ENCODE peak calls at places on chromosomes 13 and 19, in seven cellular contexts. I is H7; R is iPS DF 6.9; H is astrocyte; B is NCI-H2171; E is amygdala; L is stimulated activated CD8-positive, alpha-beta memory T cell treated with anti-CD3 and anti-CD28 coated beads, Interleukin-2, amount 100 ng/mL, for 1 hour. M is an unnamed sample.

GRCh38 chr13:107301724-107302374 is 733.9 kb upstream of the ARGLU1 start:
- DNase-seq in I (peak; percentile 19), R (peak; percentile 5), H (no peak), B (no peak), E (no peak), L (no peak), M (no peak)

GRCh38 chr19:42540071-42540553 is 11.8 kb upstream of the CEACAM1 start:
- DNase-seq in I (no peak), R (no peak), H (no peak), B (peak; percentile 68), E (no peak), L (no peak), M (no peak)

GRCh38 chr19:3094638-3095374 is 644 bp downstream of the GNA11 start:
- DNase-seq in I (no peak), R (no peak), H (no peak), B (no peak), E (no peak), L (no peak), M (peak; percentile 34)

GRCh38 chr13:29937836-29938235 is 87.4 kb upstream of the UBL3 start:
- DNase-seq in I (peak; percentile 59), R (no peak), H (no peak), B (peak; percentile 52), E (no peak), L (no peak), M (no peak)

GRCh38 chr13:106488671-106489070 is 46.8 kb downstream of the EFNB2 start:
- DNase-seq in I (no peak), R (no peak), H (no peak), B (no peak), E (no peak), L (no peak), M (no peak)

GRCh38 chr13:23175920-23176319 is 4.9 kb upstream of the SGCG start:
- DNase-seq in I (no peak), R (no peak), H (no peak), B (no peak), E (no peak), L (no peak), M (no peak)

GRCh38 chr13:45784755-45785675 is 66.5 kb downstream of the SIAH3 start:
- DNase-seq in I (no peak), R (no peak), H (no peak), B (no peak), E (no peak), L (no peak), M (no peak)

GRCh38 chr19:7998081-7998480 is 7.4 kb downstream of the ELAVL1 start:
- DNase-seq in I (peak; percentile 12), R (no peak), H (peak; percentile 46), B (no peak), E (no peak), L (no peak), M (peak; percentile 15)

GRCh38 chr19:53094749-53095575 is 8.3 kb downstream of the ZNF160 start:
- DNase-seq in I (peak; percentile 95), R (peak; percentile 67), H (no peak), B (no peak), E (no peak), L (no peak), M (no peak)

GRCh38 chr19:51347209-51347928 is 5.4 kb upstream of the VSIG10L start:
- DNase-seq in I (no peak), R (no peak), H (no peak), B (no peak), E (no peak), L (no peak), M (no peak)

GRCh38 chr13:106104281-106104901 is 431.1 kb downstream of the EFNB2 start:
- DNase-seq in I (no peak), R (no peak), H (peak; percentile 95), B (no peak), E (no peak), L (no peak), M (no peak)

GRCh38 chr19:16571283-16571682 is 932 bp downstream of the SLC35E1 start:
- DNase-seq in I (no peak), R (no peak), H (peak; percentile 36), B (no peak), E (no peak), L (no peak), M (peak; percentile 75)

GRCh38 chr13:74200081-74200480 is 65.9 kb upstream of the KLF12 start:
- DNase-seq in I (no peak), R (no peak), H (peak; percentile 53), B (no peak), E (no peak), L (no peak), M (no peak)

GRCh38 chr19:18171605-18172327 is 1.8 kb upstream of the IFI30 start:
- DNase-seq in I (peak; percentile 24), R (no peak), H (no peak), B (no peak), E (no peak), L (no peak), M (no peak)

GRCh38 chr19:58059003-58059671 is at the start of gene ZNF135:
- DNase-seq in I (peak; percentile 99), R (peak; percentile 71), H (peak; percentile 72), B (peak; percentile 85), E (peak; percentile 92), L (peak; percentile 41), M (no peak)

GRCh38 chr13:100734194-100734720 is 59.7 kb upstream of the TMTC4 start:
- DNase-seq in I (no peak), R (no peak), H (no peak), B (no peak), E (no peak), L (no peak), M (no peak)

GRCh38 chr19:56712609-56713008 is 41.1 kb upstream of the ZNF835 start:
- DNase-seq in I (no peak), R (no peak), H (no peak), B (no peak), E (peak; percentile 22), L (no peak), M (no peak)

GRCh38 chr13:100129605-100130004 is 40.7 kb downstream of the PCCA start:
- DNase-seq in I (no peak), R (no peak), H (no peak), B (no peak), E (no peak), L (no peak), M (peak; percentile 47)

GRCh38 chr13:30870916-30871712 is 35.0 kb upstream of the MEDAG start:
- DNase-seq in I (peak; percentile 68), R (no peak), H (no peak), B (no peak), E (no peak), L (no peak), M (no peak)

GRCh38 chr19:6423499-6424189 is 967 bp downstream of the KHSRP start:
- DNase-seq in I (peak; percentile 83), R (no peak), H (peak; percentile 25), B (no peak), E (no peak), L (no peak), M (peak; percentile 49)

GRCh38 chr19:6589711-6590457 is 1.1 kb downstream of the CD70 start:
- DNase-seq in I (no peak), R (no peak), H (no peak), B (no peak), E (no peak), L (no peak), M (no peak)

GRCh38 chr19:7662657-7663056 is 6.2 kb upstream of the RETN start:
- DNase-seq in I (no peak), R (no peak), H (no peak), B (no peak), E (no peak), L (no peak), M (no peak)

GRCh38 chr13:31174018-31174417 is 12.3 kb upstream of the HSPH1 start:
- DNase-seq in I (no peak), R (no peak), H (peak; percentile 30), B (no peak), E (no peak), L (no peak), M (no peak)

GRCh38 chr13:98517576-98518310 is 59.2 kb downstream of the STK24 start:
- DNase-seq in I (no peak), R (no peak), H (no peak), B (no peak), E (no peak), L (no peak), M (no peak)

GRCh38 chr13:39455534-39456175 is 147.3 kb downstream of the LHFPL6 start:
- DNase-seq in I (no peak), R (no peak), H (peak; percentile 12), B (no peak), E (no peak), L (no peak), M (no peak)

GRCh38 chr13:40161931-40162330 is 504.5 kb downstream of the FOXO1 start:
- DNase-seq in I (no peak), R (no peak), H (no peak), B (peak; percentile 61), E (no peak), L (no peak), M (no peak)

GRCh38 chr19:48239582-48240141 is 16.1 kb downstream of the CARD8 start:
- DNase-seq in I (no peak), R (no peak), H (peak; percentile 27), B (no peak), E (no peak), L (no peak), M (no peak)

GRCh38 chr19:17097593-17098126 is 22.1 kb downstream of the MYO9B start:
- DNase-seq in I (no peak), R (no peak), H (no peak), B (no peak), E (no peak), L (no peak), M (no peak)

GRCh38 chr13:101915755-101916107 is 463.3 kb downstream of the ITGBL1 start:
- DNase-seq in I (peak; percentile 44), R (no peak), H (no peak), B (no peak), E (no peak), L (no peak), M (no peak)

GRCh38 chr13:30847697-30848307 is 58.3 kb upstream of the MEDAG start:
- DNase-seq in I (no peak), R (no peak), H (peak; percentile 100), B (no peak), E (no peak), L (no peak), M (no peak)

GRCh38 chr19:48962029-48962848 is 2.9 kb upstream of the FTL start:
- DNase-seq in I (peak; percentile 68), R (no peak), H (no peak), B (no peak), E (peak; percentile 16), L (no peak), M (peak; percentile 79)